ENCODE peak calls at places on chromosomes 12 and 14, in nine cellular contexts. One of them, this sample, is unnamed.

GRCh38 chr14:59249029-59249428 is 60.6 kb downstream of the DAAM1 start:
- DNase-seq in B cell: no peak
- DNase-seq in cardiac fibroblast: peak; percentile 19
- DNase-seq in PC-3: no peak
- DNase-seq in cardiac muscle cell: no peak
- DNase-seq in upper lobe of left lung: no peak
- DNase-seq in neural crest cell: no peak
- DNase-seq in upper lobe of right lung: no peak
- DNase-seq in progenitor cell of endocrine pancreas: no peak
- DNase-seq in this sample: no peak

GRCh38 chr12:132724506-132725220 is 14.0 kb downstream of the PGAM5 start:
- DNase-seq in cardiac fibroblast: no peak
- DNase-seq in neural crest cell: no peak
- DNase-seq in progenitor cell of endocrine pancreas: no peak
- DNase-seq in cardiac muscle cell: no peak
- DNase-seq in upper lobe of left lung: no peak
- DNase-seq in B cell: no peak
- DNase-seq in PC-3: no peak
- DNase-seq in upper lobe of right lung: no peak
- DNase-seq in this sample: no peak

GRCh38 chr12:67827820-67828383 is 161.3 kb upstream of the IFNG-AS1 start:
- DNase-seq in progenitor cell of endocrine pancreas: no peak
- DNase-seq in cardiac fibroblast: peak; percentile 98
- DNase-seq in cardiac muscle cell: peak; percentile 89
- DNase-seq in PC-3: peak; percentile 95
- DNase-seq in upper lobe of right lung: no peak
- DNase-seq in B cell: no peak
- DNase-seq in upper lobe of left lung: no peak
- DNase-seq in neural crest cell: no peak
- DNase-seq in this sample: no peak

GRCh38 chr14:86961106-86961716 is 1031.8 kb downstream of the GALC start:
- DNase-seq in neural crest cell: no peak
- DNase-seq in progenitor cell of endocrine pancreas: no peak
- DNase-seq in cardiac fibroblast: peak; percentile 1
- DNase-seq in PC-3: peak; percentile 38
- DNase-seq in upper lobe of right lung: no peak
- DNase-seq in cardiac muscle cell: no peak
- DNase-seq in upper lobe of left lung: no peak
- DNase-seq in B cell: no peak
- DNase-seq in this sample: peak; percentile 21

GRCh38 chr14:75059642-75060041 is 4.2 kb downstream of the ACYP1 start:
- DNase-seq in neural crest cell: no peak
- DNase-seq in progenitor cell of endocrine pancreas: no peak
- DNase-seq in cardiac muscle cell: no peak
- DNase-seq in upper lobe of right lung: no peak
- DNase-seq in cardiac fibroblast: no peak
- DNase-seq in upper lobe of left lung: no peak
- DNase-seq in PC-3: peak; percentile 33
- DNase-seq in B cell: no peak
- DNase-seq in this sample: no peak

GRCh38 chr12:91155990-91156389 is 26.6 kb downstream of the DCN start:
- DNase-seq in progenitor cell of endocrine pancreas: no peak
- DNase-seq in upper lobe of left lung: no peak
- DNase-seq in upper lobe of right lung: no peak
- DNase-seq in neural crest cell: no peak
- DNase-seq in PC-3: no peak
- DNase-seq in cardiac muscle cell: peak; percentile 13
- DNase-seq in cardiac fibroblast: peak; percentile 58
- DNase-seq in B cell: no peak
- DNase-seq in this sample: no peak

GRCh38 chr12:105226219-105226618 is 9.8 kb downstream of the APPL2 start:
- DNase-seq in cardiac muscle cell: peak; percentile 89
- DNase-seq in progenitor cell of endocrine pancreas: no peak
- DNase-seq in cardiac fibroblast: peak; percentile 92
- DNase-seq in upper lobe of left lung: peak; percentile 64
- DNase-seq in neural crest cell: no peak
- DNase-seq in PC-3: no peak
- DNase-seq in upper lobe of right lung: peak; percentile 56
- DNase-seq in B cell: no peak
- DNase-seq in this sample: no peak

GRCh38 chr12:77488041-77488620 is 342.6 kb upstream of the NAV3 start:
- DNase-seq in progenitor cell of endocrine pancreas: no peak
- DNase-seq in cardiac muscle cell: peak; percentile 16
- DNase-seq in B cell: no peak
- DNase-seq in neural crest cell: no peak
- DNase-seq in upper lobe of right lung: no peak
- DNase-seq in cardiac fibroblast: peak; percentile 0
- DNase-seq in PC-3: no peak
- DNase-seq in upper lobe of left lung: no peak
- DNase-seq in this sample: no peak

GRCh38 chr12:39236994-39237393 is 205.9 kb downstream of the KIF21A start:
- DNase-seq in upper lobe of right lung: no peak
- DNase-seq in cardiac fibroblast: peak; percentile 91
- DNase-seq in PC-3: peak; percentile 96
- DNase-seq in cardiac muscle cell: peak; percentile 83
- DNase-seq in progenitor cell of endocrine pancreas: no peak
- DNase-seq in neural crest cell: no peak
- DNase-seq in upper lobe of left lung: no peak
- DNase-seq in B cell: no peak
- DNase-seq in this sample: no peak

GRCh38 chr12:32400114-32400672 is 835 bp downstream of the FGD4 start:
- DNase-seq in upper lobe of left lung: no peak
- DNase-seq in cardiac fibroblast: no peak
- DNase-seq in upper lobe of right lung: no peak
- DNase-seq in PC-3: peak; percentile 42
- DNase-seq in progenitor cell of endocrine pancreas: no peak
- DNase-seq in B cell: no peak
- DNase-seq in neural crest cell: no peak
- DNase-seq in cardiac muscle cell: no peak
- DNase-seq in this sample: peak; percentile 15

GRCh38 chr12:59357811-59358210 is 238.0 kb upstream of the SLC16A7 start:
- DNase-seq in PC-3: no peak
- DNase-seq in B cell: no peak
- DNase-seq in progenitor cell of endocrine pancreas: no peak
- DNase-seq in cardiac muscle cell: no peak
- DNase-seq in upper lobe of right lung: no peak
- DNase-seq in upper lobe of left lung: no peak
- DNase-seq in cardiac fibroblast: no peak
- DNase-seq in neural crest cell: no peak
- DNase-seq in this sample: no peak

DNA sequence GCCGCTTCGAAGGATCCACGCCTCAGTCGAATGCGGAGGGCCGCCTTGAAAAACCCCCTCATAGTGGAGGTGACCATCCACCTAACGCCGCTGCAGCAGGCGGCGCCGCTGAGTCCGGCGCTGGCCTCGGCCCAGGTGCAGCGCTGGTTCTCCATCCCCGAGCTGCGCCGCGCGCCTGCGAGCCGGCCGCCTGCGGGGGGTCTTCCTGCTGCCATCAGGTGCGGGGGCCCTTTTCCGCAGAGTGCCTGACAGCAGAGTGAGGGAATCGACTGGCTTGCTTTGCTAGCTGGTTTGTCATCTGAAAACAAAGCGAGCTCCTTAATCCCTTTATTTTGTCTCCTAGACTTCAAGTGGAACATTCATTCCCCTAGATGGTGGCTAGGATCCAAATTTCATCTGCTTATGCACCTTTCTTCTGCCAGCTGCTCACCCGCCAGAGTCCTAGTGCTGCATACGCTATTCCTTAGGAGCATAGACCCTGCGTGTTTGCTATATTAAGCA is 10.4 kb upstream of the DNAL1 start:
- DNase-seq in progenitor cell of endocrine pancreas: peak; percentile 48
- DNase-seq in B cell: no peak
- DNase-seq in upper lobe of right lung: no peak
- DNase-seq in PC-3: peak; percentile 40
- DNase-seq in cardiac muscle cell: peak; percentile 43
- DNase-seq in upper lobe of left lung: peak; percentile 43
- DNase-seq in neural crest cell: peak; percentile 36
- DNase-seq in cardiac fibroblast: peak; percentile 12
- DNase-seq in this sample: peak; percentile 50
- TF ChIP-seq CTCF in progenitor cell of endocrine pancreas: peak; percentile 48
- TF ChIP-seq CTCF in B cell: no peak
- TF ChIP-seq CTCF in upper lobe of right lung: peak; percentile 30
- TF ChIP-seq CTCF in PC-3: peak; percentile 54
- TF ChIP-seq CTCF in cardiac muscle cell: peak; percentile 52
- TF ChIP-seq CTCF in upper lobe of left lung: peak; percentile 52
- TF ChIP-seq CTCF in neural crest cell: peak; percentile 32
- TF ChIP-seq CTCF in cardiac fibroblast: peak; percentile 16
- TF ChIP-seq CTCF in this sample: no peak

DNA sequence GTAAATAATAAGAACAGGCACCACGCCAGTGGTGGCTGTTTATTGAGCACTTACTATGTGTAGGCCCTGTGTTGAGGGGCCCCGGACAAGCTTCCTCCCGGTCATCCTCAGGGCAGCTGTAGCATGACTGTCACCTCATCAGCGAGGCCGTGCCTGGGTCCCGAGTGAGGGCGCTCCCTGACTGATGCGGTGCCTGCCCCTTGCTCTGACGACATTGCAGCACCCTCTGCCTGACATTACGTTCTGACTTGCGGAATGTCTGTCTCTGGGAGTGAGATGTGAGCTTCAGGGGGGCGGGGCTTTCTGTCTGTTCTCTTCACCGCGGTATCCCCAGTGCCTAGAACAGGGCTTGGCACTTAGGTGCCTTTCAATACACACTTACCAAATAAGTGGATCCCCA is 167.6 kb downstream of the RBM19 start:
- DNase-seq in PC-3: no peak
- DNase-seq in cardiac muscle cell: no peak
- DNase-seq in progenitor cell of endocrine pancreas: no peak
- DNase-seq in upper lobe of right lung: peak; percentile 44
- DNase-seq in neural crest cell: no peak
- DNase-seq in upper lobe of left lung: no peak
- DNase-seq in B cell: no peak
- DNase-seq in cardiac fibroblast: no peak
- DNase-seq in this sample: no peak
- TF ChIP-seq CTCF in PC-3: no peak
- TF ChIP-seq CTCF in cardiac muscle cell: no peak
- TF ChIP-seq CTCF in progenitor cell of endocrine pancreas: no peak
- TF ChIP-seq CTCF in upper lobe of right lung: no peak
- TF ChIP-seq CTCF in neural crest cell: no peak
- TF ChIP-seq CTCF in upper lobe of left lung: no peak
- TF ChIP-seq CTCF in B cell: no peak
- TF ChIP-seq CTCF in cardiac fibroblast: no peak
- TF ChIP-seq CTCF in this sample: no peak

GRCh38 chr14:23650506-23650905 is 14.3 kb downstream of the DHRS2 start:
- DNase-seq in upper lobe of right lung: no peak
- DNase-seq in PC-3: no peak
- DNase-seq in upper lobe of left lung: no peak
- DNase-seq in progenitor cell of endocrine pancreas: no peak
- DNase-seq in cardiac muscle cell: no peak
- DNase-seq in neural crest cell: no peak
- DNase-seq in B cell: no peak
- DNase-seq in cardiac fibroblast: no peak
- DNase-seq in this sample: no peak

GRCh38 chr14:23657959-23658470 is 21.9 kb downstream of the DHRS2 start:
- DNase-seq in PC-3: no peak
- DNase-seq in cardiac muscle cell: no peak
- DNase-seq in upper lobe of left lung: no peak
- DNase-seq in cardiac fibroblast: no peak
- DNase-seq in B cell: no peak
- DNase-seq in neural crest cell: no peak
- DNase-seq in upper lobe of right lung: no peak
- DNase-seq in progenitor cell of endocrine pancreas: no peak
- DNase-seq in this sample: peak; percentile 17

GRCh38 chr14:23648764-23649460 is 12.7 kb downstream of the DHRS2 start:
- DNase-seq in PC-3: no peak
- DNase-seq in cardiac fibroblast: no peak
- DNase-seq in neural crest cell: no peak
- DNase-seq in progenitor cell of endocrine pancreas: no peak
- DNase-seq in B cell: no peak
- DNase-seq in upper lobe of left lung: no peak
- DNase-seq in upper lobe of right lung: no peak
- DNase-seq in cardiac muscle cell: no peak
- DNase-seq in this sample: no peak

GRCh38 chr14:23653046-23653445 is 16.9 kb downstream of the DHRS2 start:
- DNase-seq in upper lobe of left lung: no peak
- DNase-seq in upper lobe of right lung: no peak
- DNase-seq in cardiac fibroblast: no peak
- DNase-seq in PC-3: no peak
- DNase-seq in neural crest cell: no peak
- DNase-seq in B cell: no peak
- DNase-seq in progenitor cell of endocrine pancreas: no peak
- DNase-seq in cardiac muscle cell: peak; percentile 30
- DNase-seq in this sample: no peak

GRCh38 chr14:23654231-23654630 is 18.1 kb downstream of the DHRS2 start:
- DNase-seq in neural crest cell: no peak
- DNase-seq in B cell: no peak
- DNase-seq in cardiac fibroblast: no peak
- DNase-seq in PC-3: no peak
- DNase-seq in progenitor cell of endocrine pancreas: no peak
- DNase-seq in upper lobe of left lung: no peak
- DNase-seq in upper lobe of right lung: no peak
- DNase-seq in cardiac muscle cell: no peak
- DNase-seq in this sample: no peak
- TF ChIP-seq CTCF in neural crest cell: no peak
- TF ChIP-seq CTCF in B cell: no peak
- TF ChIP-seq CTCF in cardiac fibroblast: no peak
- TF ChIP-seq CTCF in PC-3: no peak
- TF ChIP-seq CTCF in progenitor cell of endocrine pancreas: no peak
- TF ChIP-seq CTCF in upper lobe of left lung: no peak
- TF ChIP-seq CTCF in upper lobe of right lung: no peak
- TF ChIP-seq CTCF in cardiac muscle cell: no peak
- TF ChIP-seq CTCF in this sample: no peak

DNA sequence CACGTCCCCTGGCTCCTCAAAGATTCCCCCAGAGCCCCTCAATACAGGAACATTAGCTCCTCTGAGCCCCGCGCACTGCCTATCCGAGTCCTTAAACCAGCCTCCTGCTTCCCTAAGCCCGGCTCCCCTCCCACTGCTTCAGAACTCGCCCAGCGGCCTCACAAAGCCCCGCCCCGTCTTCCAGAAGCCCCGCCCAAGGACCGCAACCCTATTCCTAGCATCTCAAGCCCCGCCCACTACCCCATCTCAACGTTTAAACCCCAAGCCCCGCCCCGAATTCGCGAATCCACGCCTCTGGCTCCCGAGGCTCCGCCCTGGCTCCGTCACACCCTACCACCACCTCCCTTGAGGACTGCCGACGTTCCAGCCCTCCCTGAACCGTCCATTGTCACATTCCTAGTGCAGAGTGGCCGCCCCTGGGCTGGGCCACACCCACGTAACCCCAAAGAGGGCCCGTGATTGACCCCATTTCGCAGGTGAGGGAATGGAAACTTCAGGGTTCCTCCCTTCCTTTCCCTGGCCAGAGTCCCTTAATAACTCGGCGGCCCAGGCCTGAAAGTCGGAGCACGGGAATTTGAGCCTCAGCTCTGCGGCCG is 646 bp upstream of the CORO1C start:
- DNase-seq in cardiac fibroblast: peak; percentile 99
- DNase-seq in upper lobe of left lung: peak; percentile 100
- DNase-seq in neural crest cell: peak; percentile 100
- DNase-seq in cardiac muscle cell: peak; percentile 98
- DNase-seq in B cell: peak; percentile 96
- DNase-seq in progenitor cell of endocrine pancreas: peak; percentile 99
- DNase-seq in upper lobe of right lung: peak; percentile 100
- DNase-seq in PC-3: peak; percentile 99
- DNase-seq in this sample: peak; percentile 99
- TF ChIP-seq CTCF in cardiac fibroblast: no peak
- TF ChIP-seq CTCF in upper lobe of left lung: no peak
- TF ChIP-seq CTCF in neural crest cell: peak; percentile 30
- TF ChIP-seq CTCF in cardiac muscle cell: no peak
- TF ChIP-seq CTCF in B cell: no peak
- TF ChIP-seq CTCF in progenitor cell of endocrine pancreas: no peak
- TF ChIP-seq CTCF in upper lobe of right lung: no peak
- TF ChIP-seq CTCF in PC-3: peak; percentile 6
- TF ChIP-seq CTCF in this sample: no peak

GRCh38 chr12:57093412-57094193 is 4.7 kb downstream of the NAB2 start:
- DNase-seq in upper lobe of left lung: peak; percentile 74
- DNase-seq in cardiac muscle cell: peak; percentile 93
- DNase-seq in progenitor cell of endocrine pancreas: peak; percentile 54
- DNase-seq in B cell: peak; percentile 81
- DNase-seq in PC-3: peak; percentile 33
- DNase-seq in cardiac fibroblast: peak; percentile 82
- DNase-seq in upper lobe of right lung: peak; percentile 81
- DNase-seq in neural crest cell: peak; percentile 62
- DNase-seq in this sample: peak; percentile 72
- TF ChIP-seq CTCF in upper lobe of left lung: peak; percentile 83
- TF ChIP-seq CTCF in cardiac muscle cell: peak; percentile 59
- TF ChIP-seq CTCF in progenitor cell of endocrine pancreas: peak; percentile 67
- TF ChIP-seq CTCF in B cell: peak; percentile 46
- TF ChIP-seq CTCF in PC-3: peak; percentile 68
- TF ChIP-seq CTCF in cardiac fibroblast: peak; percentile 68
- TF ChIP-seq CTCF in upper lobe of right lung: peak; percentile 55
- TF ChIP-seq CTCF in neural crest cell: peak; percentile 68
- TF ChIP-seq CTCF in this sample: peak; percentile 68